ENCODE peak calls at places on chromosomes 16 and 17, in nine cellular contexts. One of them, this sample, is unnamed.

GRCh38 chr16:1812732-1813163 is 13.9 kb downstream of the HAGH start:
- DNase-seq in NCI-H2081 treated with DMSO at 0.1 percent for 48 hours: peak; percentile 17
- DNase-seq in right cardiac atrium: peak; percentile 92
- DNase-seq in HEK293T: peak; percentile 68
- DNase-seq in colonic mucosa: peak; percentile 76
- DNase-seq in T follicular helper cell: peak; percentile 31
- DNase-seq in stimulated activated naive B cell treated with anti-CD40 and anti-IgM and Interleukin-4, amounts not matched to agents 10 μg/mL and 1 μg/mL and 100 μg/mL, for 72 hours: no peak
- DNase-seq in activated CD4-positive, alpha-beta T cell treated with anti-CD3 and anti-CD28 coated beads for 24 hours: peak; percentile 44
- DNase-seq in pons: no peak
- DNase-seq in this sample: peak; percentile 85

GRCh38 chr17:82802141-82802540 is 37.7 kb downstream of the ZNF750 start:
- DNase-seq in HEK293T: no peak
- DNase-seq in activated CD4-positive, alpha-beta T cell treated with anti-CD3 and anti-CD28 coated beads for 24 hours: no peak
- DNase-seq in NCI-H2081 treated with DMSO at 0.1 percent for 48 hours: no peak
- DNase-seq in stimulated activated naive B cell treated with anti-CD40 and anti-IgM and Interleukin-4, amounts not matched to agents 10 μg/mL and 1 μg/mL and 100 μg/mL, for 72 hours: no peak
- DNase-seq in pons: no peak
- DNase-seq in right cardiac atrium: no peak
- DNase-seq in T follicular helper cell: no peak
- DNase-seq in colonic mucosa: no peak
- DNase-seq in this sample: no peak

GRCh38 chr17:7780736-7781135 is 53.3 kb upstream of the KDM6B start:
- DNase-seq in activated CD4-positive, alpha-beta T cell treated with anti-CD3 and anti-CD28 coated beads for 24 hours: no peak
- DNase-seq in right cardiac atrium: no peak
- DNase-seq in NCI-H2081 treated with DMSO at 0.1 percent for 48 hours: no peak
- DNase-seq in HEK293T: no peak
- DNase-seq in T follicular helper cell: no peak
- DNase-seq in colonic mucosa: no peak
- DNase-seq in stimulated activated naive B cell treated with anti-CD40 and anti-IgM and Interleukin-4, amounts not matched to agents 10 μg/mL and 1 μg/mL and 100 μg/mL, for 72 hours: no peak
- DNase-seq in pons: no peak
- DNase-seq in this sample: no peak

GRCh38 chr17:22253007-22253406 is 560.7 kb downstream of the KCNJ18 start:
- DNase-seq in T follicular helper cell: no peak
- DNase-seq in NCI-H2081 treated with DMSO at 0.1 percent for 48 hours: no peak
- DNase-seq in pons: no peak
- DNase-seq in stimulated activated naive B cell treated with anti-CD40 and anti-IgM and Interleukin-4, amounts not matched to agents 10 μg/mL and 1 μg/mL and 100 μg/mL, for 72 hours: no peak
- DNase-seq in colonic mucosa: no peak
- DNase-seq in HEK293T: no peak
- DNase-seq in right cardiac atrium: no peak
- DNase-seq in activated CD4-positive, alpha-beta T cell treated with anti-CD3 and anti-CD28 coated beads for 24 hours: no peak
- DNase-seq in this sample: no peak

GRCh38 chr16:60646631-60647030 is 1389.6 kb downstream of the CDH8 start:
- DNase-seq in pons: no peak
- DNase-seq in T follicular helper cell: no peak
- DNase-seq in right cardiac atrium: no peak
- DNase-seq in NCI-H2081 treated with DMSO at 0.1 percent for 48 hours: no peak
- DNase-seq in stimulated activated naive B cell treated with anti-CD40 and anti-IgM and Interleukin-4, amounts not matched to agents 10 μg/mL and 1 μg/mL and 100 μg/mL, for 72 hours: no peak
- DNase-seq in activated CD4-positive, alpha-beta T cell treated with anti-CD3 and anti-CD28 coated beads for 24 hours: no peak
- DNase-seq in HEK293T: no peak
- DNase-seq in colonic mucosa: no peak
- DNase-seq in this sample: no peak

GRCh38 chr17:27323538-27324212 is 29.8 kb downstream of the WSB1 start:
- DNase-seq in activated CD4-positive, alpha-beta T cell treated with anti-CD3 and anti-CD28 coated beads for 24 hours: no peak
- DNase-seq in T follicular helper cell: no peak
- DNase-seq in HEK293T: no peak
- DNase-seq in stimulated activated naive B cell treated with anti-CD40 and anti-IgM and Interleukin-4, amounts not matched to agents 10 μg/mL and 1 μg/mL and 100 μg/mL, for 72 hours: no peak
- DNase-seq in pons: no peak
- DNase-seq in right cardiac atrium: peak; percentile 92
- DNase-seq in colonic mucosa: peak; percentile 93
- DNase-seq in NCI-H2081 treated with DMSO at 0.1 percent for 48 hours: no peak
- DNase-seq in this sample: peak; percentile 83

GRCh38 chr17:45162022-45162687 is 480 bp downstream of the HEXIM2 start:
- DNase-seq in NCI-H2081 treated with DMSO at 0.1 percent for 48 hours: no peak
- DNase-seq in activated CD4-positive, alpha-beta T cell treated with anti-CD3 and anti-CD28 coated beads for 24 hours: no peak
- DNase-seq in pons: no peak
- DNase-seq in HEK293T: no peak
- DNase-seq in stimulated activated naive B cell treated with anti-CD40 and anti-IgM and Interleukin-4, amounts not matched to agents 10 μg/mL and 1 μg/mL and 100 μg/mL, for 72 hours: no peak
- DNase-seq in right cardiac atrium: no peak
- DNase-seq in T follicular helper cell: no peak
- DNase-seq in colonic mucosa: no peak
- DNase-seq in this sample: peak; percentile 49

GRCh38 chr16:87895641-87896141 is 26.4 kb upstream of the SLC7A5 start:
- DNase-seq in stimulated activated naive B cell treated with anti-CD40 and anti-IgM and Interleukin-4, amounts not matched to agents 10 μg/mL and 1 μg/mL and 100 μg/mL, for 72 hours: peak; percentile 86
- DNase-seq in pons: peak; percentile 79
- DNase-seq in T follicular helper cell: no peak
- DNase-seq in activated CD4-positive, alpha-beta T cell treated with anti-CD3 and anti-CD28 coated beads for 24 hours: peak; percentile 70
- DNase-seq in HEK293T: no peak
- DNase-seq in right cardiac atrium: no peak
- DNase-seq in colonic mucosa: no peak
- DNase-seq in NCI-H2081 treated with DMSO at 0.1 percent for 48 hours: no peak
- DNase-seq in this sample: no peak

GRCh38 chr17:600576-601301 is 113.9 kb downstream of the VPS53 start:
- DNase-seq in pons: no peak
- DNase-seq in right cardiac atrium: no peak
- DNase-seq in activated CD4-positive, alpha-beta T cell treated with anti-CD3 and anti-CD28 coated beads for 24 hours: no peak
- DNase-seq in stimulated activated naive B cell treated with anti-CD40 and anti-IgM and Interleukin-4, amounts not matched to agents 10 μg/mL and 1 μg/mL and 100 μg/mL, for 72 hours: no peak
- DNase-seq in colonic mucosa: no peak
- DNase-seq in T follicular helper cell: no peak
- DNase-seq in HEK293T: no peak
- DNase-seq in NCI-H2081 treated with DMSO at 0.1 percent for 48 hours: no peak
- DNase-seq in this sample: no peak

GRCh38 chr17:37847811-37848331 is 76.3 kb upstream of the TBC1D3K start:
- DNase-seq in NCI-H2081 treated with DMSO at 0.1 percent for 48 hours: no peak
- DNase-seq in pons: no peak
- DNase-seq in activated CD4-positive, alpha-beta T cell treated with anti-CD3 and anti-CD28 coated beads for 24 hours: no peak
- DNase-seq in colonic mucosa: no peak
- DNase-seq in stimulated activated naive B cell treated with anti-CD40 and anti-IgM and Interleukin-4, amounts not matched to agents 10 μg/mL and 1 μg/mL and 100 μg/mL, for 72 hours: no peak
- DNase-seq in T follicular helper cell: no peak
- DNase-seq in right cardiac atrium: no peak
- DNase-seq in HEK293T: no peak
- DNase-seq in this sample: no peak

GRCh38 chr16:70605284-70605659 is 41.1 kb upstream of the IL34 start:
- DNase-seq in activated CD4-positive, alpha-beta T cell treated with anti-CD3 and anti-CD28 coated beads for 24 hours: no peak
- DNase-seq in pons: no peak
- DNase-seq in NCI-H2081 treated with DMSO at 0.1 percent for 48 hours: no peak
- DNase-seq in T follicular helper cell: no peak
- DNase-seq in right cardiac atrium: no peak
- DNase-seq in colonic mucosa: no peak
- DNase-seq in HEK293T: no peak
- DNase-seq in stimulated activated naive B cell treated with anti-CD40 and anti-IgM and Interleukin-4, amounts not matched to agents 10 μg/mL and 1 μg/mL and 100 μg/mL, for 72 hours: no peak
- DNase-seq in this sample: no peak

GRCh38 chr16:11755022-11755760 is 12.5 kb upstream of the TXNDC11 start:
- DNase-seq in stimulated activated naive B cell treated with anti-CD40 and anti-IgM and Interleukin-4, amounts not matched to agents 10 μg/mL and 1 μg/mL and 100 μg/mL, for 72 hours: no peak
- DNase-seq in pons: no peak
- DNase-seq in T follicular helper cell: no peak
- DNase-seq in activated CD4-positive, alpha-beta T cell treated with anti-CD3 and anti-CD28 coated beads for 24 hours: no peak
- DNase-seq in NCI-H2081 treated with DMSO at 0.1 percent for 48 hours: no peak
- DNase-seq in right cardiac atrium: no peak
- DNase-seq in HEK293T: no peak
- DNase-seq in colonic mucosa: no peak
- DNase-seq in this sample: no peak

GRCh38 chr16:7998789-7999453 is 591.4 kb downstream of the TMEM114 start:
- DNase-seq in NCI-H2081 treated with DMSO at 0.1 percent for 48 hours: no peak
- DNase-seq in colonic mucosa: no peak
- DNase-seq in pons: no peak
- DNase-seq in stimulated activated naive B cell treated with anti-CD40 and anti-IgM and Interleukin-4, amounts not matched to agents 10 μg/mL and 1 μg/mL and 100 μg/mL, for 72 hours: no peak
- DNase-seq in T follicular helper cell: no peak
- DNase-seq in right cardiac atrium: no peak
- DNase-seq in HEK293T: no peak
- DNase-seq in activated CD4-positive, alpha-beta T cell treated with anti-CD3 and anti-CD28 coated beads for 24 hours: no peak
- DNase-seq in this sample: no peak

This sample was measured in left ventricle myocardium superior.